ENCODE peak calls at places on chromosomes 2 and 18, in seven cellular contexts. One of them, this sample, is unnamed.

GRCh38 chr2:76197842-76198448 is 487.2 kb upstream of the GCFC2 start:
- DNase-seq in SHP77 treated with DMSO at 0.1 percent for 48 hours: peak
- DNase-seq in activated CD4-positive, alpha-beta T cell treated with anti-CD3 and anti-CD28 coated beads, Interleukin-2, amount 50 U/mL, for 48 hours: peak
- DNase-seq in stimulated activated CD8-positive, alpha-beta memory T cell treated with anti-CD3 and anti-CD28 coated beads, Interleukin-7, amount 100 ng/mL, for 1 hour: peak
- DNase-seq in germinal center: peak
- DNase-seq in endothelial cell: peak
- DNase-seq in stimulated activated CD4-positive, alpha-beta T cell treated with anti-CD3 and anti-CD28 coated beads, Interleukin-2, amount 100 ng/mL, for 48 hours: peak
- DNase-seq in this sample: no peak

GRCh38 chr2:166197446-166197845 is 69.6 kb upstream of the SCN1A start:
- DNase-seq in SHP77 treated with DMSO at 0.1 percent for 48 hours: no peak
- DNase-seq in activated CD4-positive, alpha-beta T cell treated with anti-CD3 and anti-CD28 coated beads, Interleukin-2, amount 50 U/mL, for 48 hours: no peak
- DNase-seq in stimulated activated CD8-positive, alpha-beta memory T cell treated with anti-CD3 and anti-CD28 coated beads, Interleukin-7, amount 100 ng/mL, for 1 hour: no peak
- DNase-seq in germinal center: no peak
- DNase-seq in endothelial cell: no peak
- DNase-seq in stimulated activated CD4-positive, alpha-beta T cell treated with anti-CD3 and anti-CD28 coated beads, Interleukin-2, amount 100 ng/mL, for 48 hours: no peak
- DNase-seq in this sample: no peak

GRCh38 chr2:241219856-241220356 is 31.4 kb downstream of the ANO7 start:
- DNase-seq in SHP77 treated with DMSO at 0.1 percent for 48 hours: no peak
- DNase-seq in activated CD4-positive, alpha-beta T cell treated with anti-CD3 and anti-CD28 coated beads, Interleukin-2, amount 50 U/mL, for 48 hours: no peak
- DNase-seq in stimulated activated CD8-positive, alpha-beta memory T cell treated with anti-CD3 and anti-CD28 coated beads, Interleukin-7, amount 100 ng/mL, for 1 hour: no peak
- DNase-seq in germinal center: no peak
- DNase-seq in endothelial cell: no peak
- DNase-seq in stimulated activated CD4-positive, alpha-beta T cell treated with anti-CD3 and anti-CD28 coated beads, Interleukin-2, amount 100 ng/mL, for 48 hours: no peak
- DNase-seq in this sample: no peak

GRCh38 chr2:27071990-27072830 is 756 bp upstream of the OST4 start:
- DNase-seq in SHP77 treated with DMSO at 0.1 percent for 48 hours: no peak
- DNase-seq in activated CD4-positive, alpha-beta T cell treated with anti-CD3 and anti-CD28 coated beads, Interleukin-2, amount 50 U/mL, for 48 hours: peak
- DNase-seq in stimulated activated CD8-positive, alpha-beta memory T cell treated with anti-CD3 and anti-CD28 coated beads, Interleukin-7, amount 100 ng/mL, for 1 hour: no peak
- DNase-seq in germinal center: no peak
- DNase-seq in endothelial cell: no peak
- DNase-seq in stimulated activated CD4-positive, alpha-beta T cell treated with anti-CD3 and anti-CD28 coated beads, Interleukin-2, amount 100 ng/mL, for 48 hours: no peak
- DNase-seq in this sample: no peak

GRCh38 chr18:79819951-79820351 is 22.2 kb downstream of the KCNG2 start:
- DNase-seq in SHP77 treated with DMSO at 0.1 percent for 48 hours: no peak
- DNase-seq in activated CD4-positive, alpha-beta T cell treated with anti-CD3 and anti-CD28 coated beads, Interleukin-2, amount 50 U/mL, for 48 hours: no peak
- DNase-seq in stimulated activated CD8-positive, alpha-beta memory T cell treated with anti-CD3 and anti-CD28 coated beads, Interleukin-7, amount 100 ng/mL, for 1 hour: no peak
- DNase-seq in germinal center: peak
- DNase-seq in endothelial cell: no peak
- DNase-seq in stimulated activated CD4-positive, alpha-beta T cell treated with anti-CD3 and anti-CD28 coated beads, Interleukin-2, amount 100 ng/mL, for 48 hours: no peak
- DNase-seq in this sample: no peak

GRCh38 chr2:134466141-134466540 is 212.3 kb downstream of the MGAT5 start:
- DNase-seq in SHP77 treated with DMSO at 0.1 percent for 48 hours: peak
- DNase-seq in activated CD4-positive, alpha-beta T cell treated with anti-CD3 and anti-CD28 coated beads, Interleukin-2, amount 50 U/mL, for 48 hours: peak
- DNase-seq in stimulated activated CD8-positive, alpha-beta memory T cell treated with anti-CD3 and anti-CD28 coated beads, Interleukin-7, amount 100 ng/mL, for 1 hour: no peak
- DNase-seq in germinal center: no peak
- DNase-seq in endothelial cell: peak
- DNase-seq in stimulated activated CD4-positive, alpha-beta T cell treated with anti-CD3 and anti-CD28 coated beads, Interleukin-2, amount 100 ng/mL, for 48 hours: no peak
- DNase-seq in this sample: peak

GRCh38 chr2:12950957-12951656 is 234.4 kb downstream of the TRIB2 start:
- DNase-seq in SHP77 treated with DMSO at 0.1 percent for 48 hours: no peak
- DNase-seq in activated CD4-positive, alpha-beta T cell treated with anti-CD3 and anti-CD28 coated beads, Interleukin-2, amount 50 U/mL, for 48 hours: no peak
- DNase-seq in stimulated activated CD8-positive, alpha-beta memory T cell treated with anti-CD3 and anti-CD28 coated beads, Interleukin-7, amount 100 ng/mL, for 1 hour: no peak
- DNase-seq in germinal center: no peak
- DNase-seq in endothelial cell: no peak
- DNase-seq in stimulated activated CD4-positive, alpha-beta T cell treated with anti-CD3 and anti-CD28 coated beads, Interleukin-2, amount 100 ng/mL, for 48 hours: no peak
- DNase-seq in this sample: no peak

GRCh38 chr18:61580061-61580460 is 246.8 kb downstream of the CDH20 start:
- DNase-seq in SHP77 treated with DMSO at 0.1 percent for 48 hours: no peak
- DNase-seq in activated CD4-positive, alpha-beta T cell treated with anti-CD3 and anti-CD28 coated beads, Interleukin-2, amount 50 U/mL, for 48 hours: no peak
- DNase-seq in stimulated activated CD8-positive, alpha-beta memory T cell treated with anti-CD3 and anti-CD28 coated beads, Interleukin-7, amount 100 ng/mL, for 1 hour: no peak
- DNase-seq in germinal center: no peak
- DNase-seq in endothelial cell: no peak
- DNase-seq in stimulated activated CD4-positive, alpha-beta T cell treated with anti-CD3 and anti-CD28 coated beads, Interleukin-2, amount 100 ng/mL, for 48 hours: no peak
- DNase-seq in this sample: no peak

GRCh38 chr18:59047321-59047991 is 92.2 kb upstream of the SEC11C start:
- DNase-seq in SHP77 treated with DMSO at 0.1 percent for 48 hours: no peak
- DNase-seq in activated CD4-positive, alpha-beta T cell treated with anti-CD3 and anti-CD28 coated beads, Interleukin-2, amount 50 U/mL, for 48 hours: no peak
- DNase-seq in stimulated activated CD8-positive, alpha-beta memory T cell treated with anti-CD3 and anti-CD28 coated beads, Interleukin-7, amount 100 ng/mL, for 1 hour: no peak
- DNase-seq in germinal center: no peak
- DNase-seq in endothelial cell: no peak
- DNase-seq in stimulated activated CD4-positive, alpha-beta T cell treated with anti-CD3 and anti-CD28 coated beads, Interleukin-2, amount 100 ng/mL, for 48 hours: no peak
- DNase-seq in this sample: no peak

GRCh38 chr2:239397856-239398470 is 2.9 kb downstream of the HDAC4 start:
- DNase-seq in SHP77 treated with DMSO at 0.1 percent for 48 hours: no peak
- DNase-seq in activated CD4-positive, alpha-beta T cell treated with anti-CD3 and anti-CD28 coated beads, Interleukin-2, amount 50 U/mL, for 48 hours: no peak
- DNase-seq in stimulated activated CD8-positive, alpha-beta memory T cell treated with anti-CD3 and anti-CD28 coated beads, Interleukin-7, amount 100 ng/mL, for 1 hour: no peak
- DNase-seq in germinal center: no peak
- DNase-seq in endothelial cell: no peak
- DNase-seq in stimulated activated CD4-positive, alpha-beta T cell treated with anti-CD3 and anti-CD28 coated beads, Interleukin-2, amount 100 ng/mL, for 48 hours: no peak
- DNase-seq in this sample: no peak

GRCh38 chr2:157504623-157505022 is 60.7 kb upstream of the CYTIP start:
- DNase-seq in SHP77 treated with DMSO at 0.1 percent for 48 hours: no peak
- DNase-seq in activated CD4-positive, alpha-beta T cell treated with anti-CD3 and anti-CD28 coated beads, Interleukin-2, amount 50 U/mL, for 48 hours: no peak
- DNase-seq in stimulated activated CD8-positive, alpha-beta memory T cell treated with anti-CD3 and anti-CD28 coated beads, Interleukin-7, amount 100 ng/mL, for 1 hour: no peak
- DNase-seq in germinal center: no peak
- DNase-seq in endothelial cell: no peak
- DNase-seq in stimulated activated CD4-positive, alpha-beta T cell treated with anti-CD3 and anti-CD28 coated beads, Interleukin-2, amount 100 ng/mL, for 48 hours: no peak
- DNase-seq in this sample: no peak

GRCh38 chr2:179686718-179687342 is 174.6 kb downstream of the ZNF385B start:
- DNase-seq in SHP77 treated with DMSO at 0.1 percent for 48 hours: no peak
- DNase-seq in activated CD4-positive, alpha-beta T cell treated with anti-CD3 and anti-CD28 coated beads, Interleukin-2, amount 50 U/mL, for 48 hours: no peak
- DNase-seq in stimulated activated CD8-positive, alpha-beta memory T cell treated with anti-CD3 and anti-CD28 coated beads, Interleukin-7, amount 100 ng/mL, for 1 hour: no peak
- DNase-seq in germinal center: no peak
- DNase-seq in endothelial cell: no peak
- DNase-seq in stimulated activated CD4-positive, alpha-beta T cell treated with anti-CD3 and anti-CD28 coated beads, Interleukin-2, amount 100 ng/mL, for 48 hours: no peak
- DNase-seq in this sample: no peak

GRCh38 chr2:238448031-238448955 is 21.6 kb downstream of the ASB1 start:
- DNase-seq in SHP77 treated with DMSO at 0.1 percent for 48 hours: no peak
- DNase-seq in activated CD4-positive, alpha-beta T cell treated with anti-CD3 and anti-CD28 coated beads, Interleukin-2, amount 50 U/mL, for 48 hours: no peak
- DNase-seq in stimulated activated CD8-positive, alpha-beta memory T cell treated with anti-CD3 and anti-CD28 coated beads, Interleukin-7, amount 100 ng/mL, for 1 hour: no peak
- DNase-seq in germinal center: no peak
- DNase-seq in endothelial cell: no peak
- DNase-seq in stimulated activated CD4-positive, alpha-beta T cell treated with anti-CD3 and anti-CD28 coated beads, Interleukin-2, amount 100 ng/mL, for 48 hours: no peak
- DNase-seq in this sample: no peak

GRCh38 chr18:36376361-36376760 is 78.8 kb downstream of the FHOD3 start:
- DNase-seq in SHP77 treated with DMSO at 0.1 percent for 48 hours: no peak
- DNase-seq in activated CD4-positive, alpha-beta T cell treated with anti-CD3 and anti-CD28 coated beads, Interleukin-2, amount 50 U/mL, for 48 hours: no peak
- DNase-seq in stimulated activated CD8-positive, alpha-beta memory T cell treated with anti-CD3 and anti-CD28 coated beads, Interleukin-7, amount 100 ng/mL, for 1 hour: no peak
- DNase-seq in germinal center: no peak
- DNase-seq in endothelial cell: no peak
- DNase-seq in stimulated activated CD4-positive, alpha-beta T cell treated with anti-CD3 and anti-CD28 coated beads, Interleukin-2, amount 100 ng/mL, for 48 hours: no peak
- DNase-seq in this sample: no peak

This sample was measured in cerebellar nuclear complex.